ENCODE peak calls at places on chromosomes 11 and 22, in four cellular contexts. T, D, A and B are unnamed samples. For H3K36me3, the result is how much of the 10 kb centered on the place peaks cover.

GRCh38 chr11:16800382-16800781 is 61.9 kb downstream of the C11orf58 start:
- DNase-seq in D (no peak), T (no peak), A (no peak), B (no peak)

GRCh38 chr22:37496651-37497599 is 10.7 kb upstream of the MFNG start:
- DNase-seq in A (peak), D (no peak), T (peak), B (no peak)

GRCh38 chr11:92101845-92102244 is 122.8 kb upstream of the FAT3 start:
- DNase-seq in D (no peak), T (no peak), A (no peak), B (no peak)

GRCh38 chr22:42901790-42902508 is 44.9 kb upstream of the ARFGAP3 start:
- DNase-seq in D (peak), A (no peak), T (no peak), B (no peak)

GRCh38 chr11:69305885-69306540 is 12.1 kb downstream of the MYEOV start:
- DNase-seq in T (no peak), A (no peak), D (no peak), B (no peak)

GRCh38 chr11:134376150-134376921 is 35.7 kb downstream of the B3GAT1 start:
- DNase-seq in T (no peak), A (no peak), D (no peak), B (no peak)

GRCh38 chr11:125552927-125553326 is 16.4 kb upstream of the EI24 start:
- DNase-seq in T (no peak), D (no peak), A (no peak), B (no peak)

GRCh38 chr11:19345848-19346681 is 105.3 kb upstream of the E2F8 start:
- DNase-seq in A (no peak), D (no peak), T (no peak), B (no peak)

GRCh38 chr11:80188228-80188627 is 747.4 kb upstream of the TENM4 start:
- DNase-seq in A (no peak), D (no peak), T (no peak), B (no peak)

GRCh38 chr11:23509023-23509422 is 648.7 kb upstream of the CCDC179 start:
- DNase-seq in A (peak), T (peak), D (no peak), B (no peak)

GRCh38 chr11:44372989-44373388 is 63.0 kb upstream of the ALX4 start:
- DNase-seq in T (no peak), A (no peak), D (no peak), B (no peak)

GRCh38 chr11:83162377-83162776 is 5.4 kb downstream of the PCF11 start:
- DNase-seq in A (no peak), D (no peak), T (no peak), B (no peak)

GRCh38 chr22:22666307-22667091 is 22.1 kb downstream of the GGTLC2 start:
- DNase-seq in A (no peak), T (peak), D (no peak), B (no peak)

GRCh38 chr11:120577041-120577440 is 65.5 kb downstream of the GRIK4 start:
- DNase-seq in D (no peak), A (no peak), T (no peak), B (no peak)

GRCh38 chr11:118913411-118914125 is 12.2 kb downstream of the BCL9L start:
- DNase-seq in T (peak), D (no peak), A (no peak), B (no peak)

GRCh38 chr11:1763336-1763795 is 361 bp downstream of the CTSD start:
- DNase-seq in T (no peak), A (no peak), D (no peak), B (no peak)

GRCh38 chr11:73350908-73351636 is 25.1 kb upstream of the RELT start:
- DNase-seq in D (no peak), T (peak), A (peak), B (no peak)

GRCh38 chr11:113538801-113539200 is 63.6 kb upstream of the DRD2 start:
- DNase-seq in A (no peak), T (no peak), D (no peak), B (no peak)

GRCh38 chr11:118907051-118907748 is 18.5 kb downstream of the BCL9L start:
- DNase-seq in A (peak), T (peak), D (peak), B (peak)

GRCh38 chr22:45210577-45211431 is 29.9 kb downstream of the KIAA0930 start:
- DNase-seq in T (no peak), A (no peak), D (no peak), B (no peak)
- H3K36me3 ChIP-seq in T (under half), A (under half), D (under half), B (under half)

DNA sequence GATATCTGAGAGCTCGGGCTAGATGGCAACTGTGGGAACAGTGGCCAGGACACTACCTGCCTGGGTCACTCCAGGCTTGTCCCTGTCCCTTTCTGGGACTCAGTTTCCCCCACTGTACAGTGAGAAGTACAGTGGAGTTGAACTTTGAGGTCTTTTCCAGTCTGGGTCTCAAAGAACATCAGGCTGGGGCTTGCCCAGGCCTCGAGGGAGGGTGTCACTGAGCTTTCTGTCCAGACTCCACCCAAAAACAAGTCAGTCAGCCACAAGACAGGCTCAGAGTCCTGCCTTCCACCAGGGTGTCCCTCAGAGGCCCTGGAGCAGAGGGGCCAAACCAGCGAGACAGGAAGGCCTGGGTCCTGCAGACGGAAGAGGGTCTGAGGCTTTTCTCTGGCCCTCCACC is 2.0 kb upstream of the PLA2G3 start:
- DNase-seq in D (no peak), T (no peak), A (no peak), B (no peak)
- H3K36me3 ChIP-seq in D (under half), T (under half), A (under half), B (under half)

DNA sequence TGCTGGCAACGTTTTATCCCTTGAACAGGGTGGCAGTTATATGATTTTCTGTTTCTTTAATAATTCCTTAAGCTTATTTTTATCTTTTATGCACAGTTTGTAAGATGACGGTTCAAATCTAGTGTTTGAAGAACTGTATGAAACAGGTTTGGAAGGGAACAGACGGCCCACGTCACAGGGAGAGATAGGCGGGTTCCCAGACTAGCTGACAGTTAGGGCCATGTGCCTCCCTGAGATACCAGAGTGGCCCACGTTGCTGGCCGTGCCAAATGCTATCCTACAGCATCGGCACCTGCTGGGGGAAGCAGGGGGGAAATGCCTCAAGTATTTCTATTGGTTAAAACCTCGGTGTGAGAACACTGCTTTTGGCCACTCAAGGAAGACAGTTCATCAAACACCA is 50.2 kb upstream of the BID start:
- DNase-seq in D (no peak), T (no peak), A (no peak), B (no peak)
- H3K36me3 ChIP-seq in D (under half), T (under half), A (under half), B (under half)

GRCh38 chr11:47171856-47172255 is 4.8 kb downstream of the ARFGAP2 start:
- DNase-seq in A (no peak), T (no peak), D (no peak), B (no peak)

GRCh38 chr11:47175746-47176327 is 842 bp downstream of the ARFGAP2 start:
- DNase-seq in D (no peak), A (no peak), T (peak), B (no peak)

GRCh38 chr11:47166368-47166767 is 10.3 kb downstream of the ARFGAP2 start:
- DNase-seq in D (no peak), T (no peak), A (no peak), B (no peak)

GRCh38 chr11:47172740-47173139 is 3.9 kb downstream of the ARFGAP2 start:
- DNase-seq in D (no peak), A (no peak), T (no peak), B (no peak)

DNA sequence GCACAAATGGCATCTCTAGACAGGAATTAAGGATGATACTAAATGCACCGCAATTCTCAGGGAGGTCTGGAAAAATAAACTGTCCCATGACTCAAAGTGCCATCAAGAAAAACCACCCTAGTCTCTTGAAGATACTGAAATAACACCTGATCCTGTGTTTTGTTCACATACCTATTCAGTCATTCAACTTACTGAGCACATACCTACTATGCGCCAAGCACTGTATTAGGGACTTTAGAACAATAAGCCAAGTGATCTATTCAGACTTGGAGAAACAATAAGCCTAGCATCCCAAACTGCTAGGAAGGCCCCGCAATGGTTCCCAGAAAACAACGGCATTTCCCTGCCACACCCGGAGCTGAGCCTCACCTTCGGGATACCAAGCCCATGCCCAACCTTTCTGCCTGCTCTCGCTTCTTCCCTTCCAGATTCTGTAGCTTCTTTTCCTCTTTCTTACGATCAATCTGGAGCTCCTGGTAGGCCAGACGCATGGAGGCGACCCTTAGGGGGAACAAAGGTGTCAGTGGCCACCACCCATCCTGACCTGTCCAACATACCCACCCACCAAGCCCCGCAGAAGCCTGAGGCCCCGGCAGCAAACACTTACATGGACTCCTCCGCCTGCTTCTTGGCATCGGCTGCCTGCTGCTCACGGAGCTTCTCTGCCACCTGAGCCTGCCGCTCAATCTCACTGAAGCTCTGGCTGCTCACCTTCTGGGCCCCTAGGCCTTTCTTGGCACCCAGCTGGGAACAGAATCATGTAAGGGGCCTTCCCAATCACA is 5.4 kb downstream of the ARFGAP2 start:
- DNase-seq in T (no peak), D (no peak), A (no peak), B (no peak)
- H3K36me3 ChIP-seq in T (under half), D (under half), A (under half), B (under half)

GRCh38 chr11:86335131-86335768 is 33.2 kb downstream of the HIKESHI start:
- DNase-seq in D (no peak), T (no peak), A (no peak), B (no peak)
- H3K36me3 ChIP-seq in D (under half), T (under half), A (under half), B (under half)

GRCh38 chr11:64910451-64911093 is 6.4 kb downstream of the ATG2A start:
- DNase-seq in T (no peak), D (no peak), A (no peak), B (no peak)

GRCh38 chr11:64909653-64910343 is 7.2 kb downstream of the ATG2A start:
- DNase-seq in T (no peak), A (no peak), D (no peak), B (no peak)

GRCh38 chr11:64913171-64913727 is 3.8 kb downstream of the ATG2A start:
- DNase-seq in T (no peak), D (no peak), A (no peak), B (no peak)

GRCh38 chr11:64911689-64912088 is 5.3 kb downstream of the ATG2A start:
- DNase-seq in D (no peak), A (no peak), T (no peak), B (no peak)

DNA sequence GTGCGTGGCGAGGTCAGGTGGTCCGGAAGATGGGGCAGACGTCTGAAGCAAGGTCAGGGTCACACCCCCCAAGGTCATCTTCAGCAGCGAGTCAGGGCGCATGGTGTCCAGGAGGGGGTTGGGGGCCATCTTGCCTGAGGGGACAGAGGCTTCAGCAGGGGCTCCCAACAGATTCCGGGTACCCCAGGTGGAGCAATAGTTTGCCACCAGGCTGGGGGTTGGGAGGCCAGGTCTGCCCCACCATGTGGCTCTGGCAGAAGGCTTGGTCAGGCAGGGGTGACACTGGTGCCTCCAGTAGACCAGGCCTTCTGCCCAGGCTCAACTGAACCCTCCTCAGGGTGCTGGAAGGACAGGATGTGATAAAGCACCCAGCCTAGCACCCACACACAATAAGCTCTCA is 5.9 kb downstream of the ATG2A start:
- DNase-seq in T (no peak), D (no peak), A (no peak), B (no peak)
- H3K36me3 ChIP-seq in T (under half), D (under half), A (under half), B (half or more)